ENCODE peak calls at places on chromosomes 2 and 18, in eight cellular contexts. One of them, this sample, is unnamed. For H3K4me1, the result is how much of the 10 kb centered on the place peaks cover.

GRCh38 chr2:88638743-88639142 is 11.5 kb upstream of the EIF2AK3 start:
- DNase-seq in A549: no peak
- DNase-seq in OCI-LY7: no peak
- DNase-seq in lung: no peak
- DNase-seq in transverse colon: no peak
- DNase-seq in body of pancreas: no peak
- DNase-seq in heart right ventricle: no peak
- DNase-seq in HCT116: no peak
- DNase-seq in this sample: no peak

GRCh38 chr18:22422909-22423548 is 5.3 kb upstream of the CTAGE1 start:
- DNase-seq in HCT116: no peak
- DNase-seq in body of pancreas: peak
- DNase-seq in lung: peak
- DNase-seq in heart right ventricle: peak
- DNase-seq in transverse colon: no peak
- DNase-seq in A549: no peak
- DNase-seq in OCI-LY7: no peak
- DNase-seq in this sample: no peak

GRCh38 chr2:119337749-119338148 is 28.9 kb downstream of the C2orf76 start:
- DNase-seq in transverse colon: no peak
- DNase-seq in OCI-LY7: no peak
- DNase-seq in body of pancreas: no peak
- DNase-seq in lung: no peak
- DNase-seq in A549: no peak
- DNase-seq in heart right ventricle: no peak
- DNase-seq in HCT116: no peak
- DNase-seq in this sample: no peak

GRCh38 chr2:227052879-227053278 is 111.1 kb downstream of the COL4A4 start:
- DNase-seq in A549: no peak
- DNase-seq in OCI-LY7: no peak
- DNase-seq in body of pancreas: no peak
- DNase-seq in heart right ventricle: no peak
- DNase-seq in transverse colon: no peak
- DNase-seq in lung: no peak
- DNase-seq in HCT116: no peak
- DNase-seq in this sample: no peak

GRCh38 chr2:121881038-121881437 is 125.6 kb downstream of the TSN start:
- DNase-seq in heart right ventricle: no peak
- DNase-seq in lung: no peak
- DNase-seq in transverse colon: no peak
- DNase-seq in HCT116: no peak
- DNase-seq in body of pancreas: no peak
- DNase-seq in OCI-LY7: no peak
- DNase-seq in A549: no peak
- DNase-seq in this sample: no peak

GRCh38 chr2:207624170-207625013 is 802 bp downstream of the METTL21A start:
- DNase-seq in lung: peak
- DNase-seq in transverse colon: peak
- DNase-seq in heart right ventricle: peak
- DNase-seq in body of pancreas: peak
- DNase-seq in HCT116: no peak
- DNase-seq in OCI-LY7: peak
- DNase-seq in A549: peak
- DNase-seq in this sample: no peak

GRCh38 chr2:239190921-239191885 is 209.6 kb downstream of the HDAC4 start:
- DNase-seq in HCT116: no peak
- DNase-seq in A549: no peak
- DNase-seq in transverse colon: no peak
- DNase-seq in heart right ventricle: no peak
- DNase-seq in lung: no peak
- DNase-seq in OCI-LY7: no peak
- DNase-seq in body of pancreas: peak
- DNase-seq in this sample: peak

GRCh38 chr2:196284033-196284844 is 112.9 kb upstream of the STK17B start:
- DNase-seq in lung: no peak
- DNase-seq in body of pancreas: no peak
- DNase-seq in OCI-LY7: no peak
- DNase-seq in A549: no peak
- DNase-seq in heart right ventricle: no peak
- DNase-seq in transverse colon: no peak
- DNase-seq in HCT116: no peak
- DNase-seq in this sample: no peak

GRCh38 chr2:147884796-147885195 is 40.0 kb downstream of the ACVR2A start:
- DNase-seq in body of pancreas: no peak
- DNase-seq in lung: no peak
- DNase-seq in HCT116: no peak
- DNase-seq in transverse colon: no peak
- DNase-seq in heart right ventricle: no peak
- DNase-seq in A549: no peak
- DNase-seq in OCI-LY7: no peak
- DNase-seq in this sample: no peak

GRCh38 chr2:172465417-172466334 is 38.3 kb downstream of the ITGA6 start:
- DNase-seq in transverse colon: peak
- DNase-seq in heart right ventricle: peak
- DNase-seq in body of pancreas: peak
- DNase-seq in HCT116: no peak
- DNase-seq in OCI-LY7: peak
- DNase-seq in lung: peak
- DNase-seq in A549: peak
- DNase-seq in this sample: no peak

GRCh38 chr18:11324956-11325873 is 175.8 kb upstream of the PIEZO2 start:
- DNase-seq in A549: no peak
- DNase-seq in transverse colon: no peak
- DNase-seq in body of pancreas: no peak
- DNase-seq in heart right ventricle: no peak
- DNase-seq in OCI-LY7: no peak
- DNase-seq in lung: no peak
- DNase-seq in HCT116: no peak
- DNase-seq in this sample: no peak

GRCh38 chr2:181679544-181679979 is 755 bp downstream of the NEUROD1 start:
- DNase-seq in OCI-LY7: no peak
- DNase-seq in HCT116: no peak
- DNase-seq in transverse colon: no peak
- DNase-seq in A549: no peak
- DNase-seq in lung: no peak
- DNase-seq in body of pancreas: no peak
- DNase-seq in heart right ventricle: no peak
- DNase-seq in this sample: no peak

GRCh38 chr18:58241877-58242276 is 197.9 kb downstream of the NEDD4L start:
- DNase-seq in A549: no peak
- DNase-seq in OCI-LY7: no peak
- DNase-seq in body of pancreas: peak
- DNase-seq in HCT116: no peak
- DNase-seq in heart right ventricle: no peak
- DNase-seq in lung: no peak
- DNase-seq in transverse colon: no peak
- DNase-seq in this sample: no peak

GRCh38 chr2:55048514-55048924 is 1.7 kb downstream of the RTN4 start:
- DNase-seq in A549: no peak
- DNase-seq in heart right ventricle: no peak
- DNase-seq in body of pancreas: peak
- DNase-seq in transverse colon: peak
- DNase-seq in OCI-LY7: peak
- DNase-seq in lung: peak
- DNase-seq in HCT116: peak
- DNase-seq in this sample: no peak

GRCh38 chr2:216107320-216107719 is 1.8 kb upstream of the XRCC5 start:
- DNase-seq in A549: no peak
- DNase-seq in transverse colon: no peak
- DNase-seq in heart right ventricle: no peak
- DNase-seq in OCI-LY7: no peak
- DNase-seq in HCT116: no peak
- DNase-seq in body of pancreas: no peak
- DNase-seq in lung: no peak
- DNase-seq in this sample: no peak

GRCh38 chr2:71451695-71452094 is 1.7 kb upstream of the DYSF start:
- DNase-seq in OCI-LY7: no peak
- DNase-seq in heart right ventricle: no peak
- DNase-seq in lung: no peak
- DNase-seq in A549: no peak
- DNase-seq in HCT116: no peak
- DNase-seq in body of pancreas: no peak
- DNase-seq in transverse colon: no peak
- DNase-seq in this sample: no peak

GRCh38 chr2:162138310-162138709 is 13.7 kb downstream of the GCG start:
- DNase-seq in A549: no peak
- DNase-seq in heart right ventricle: no peak
- DNase-seq in body of pancreas: no peak
- DNase-seq in lung: no peak
- DNase-seq in HCT116: no peak
- DNase-seq in transverse colon: no peak
- DNase-seq in OCI-LY7: no peak
- DNase-seq in this sample: no peak

GRCh38 chr2:186751078-186751477 is 57.2 kb downstream of the FAM171B start:
- DNase-seq in lung: no peak
- DNase-seq in HCT116: no peak
- DNase-seq in transverse colon: no peak
- DNase-seq in heart right ventricle: no peak
- DNase-seq in OCI-LY7: no peak
- DNase-seq in body of pancreas: no peak
- DNase-seq in A549: no peak
- DNase-seq in this sample: no peak

GRCh38 chr2:37623971-37624897 is 47.2 kb downstream of the CDC42EP3 start:
- DNase-seq in lung: no peak
- DNase-seq in HCT116: no peak
- DNase-seq in transverse colon: no peak
- DNase-seq in heart right ventricle: no peak
- DNase-seq in OCI-LY7: no peak
- DNase-seq in A549: no peak
- DNase-seq in body of pancreas: no peak
- DNase-seq in this sample: no peak

GRCh38 chr2:166127217-166128155 is at the start of gene SCN1A:
- DNase-seq in HCT116: peak
- DNase-seq in OCI-LY7: peak
- DNase-seq in heart right ventricle: no peak
- DNase-seq in lung: no peak
- DNase-seq in A549: peak
- DNase-seq in body of pancreas: no peak
- DNase-seq in transverse colon: no peak
- DNase-seq in this sample: no peak

GRCh38 chr2:96412307-96413066 is 76.9 kb downstream of the NCAPH start:
- DNase-seq in lung: no peak
- DNase-seq in OCI-LY7: no peak
- DNase-seq in A549: no peak
- DNase-seq in transverse colon: no peak
- DNase-seq in heart right ventricle: no peak
- DNase-seq in HCT116: no peak
- DNase-seq in body of pancreas: no peak
- DNase-seq in this sample: no peak

GRCh38 chr2:96415684-96416083 is 80.1 kb downstream of the NCAPH start:
- DNase-seq in HCT116: no peak
- DNase-seq in body of pancreas: no peak
- DNase-seq in heart right ventricle: no peak
- DNase-seq in lung: no peak
- DNase-seq in OCI-LY7: no peak
- DNase-seq in transverse colon: no peak
- DNase-seq in A549: no peak
- DNase-seq in this sample: no peak

GRCh38 chr2:96409543-96410184 is 74.1 kb downstream of the NCAPH start:
- DNase-seq in OCI-LY7: no peak
- DNase-seq in lung: no peak
- DNase-seq in HCT116: no peak
- DNase-seq in transverse colon: no peak
- DNase-seq in A549: no peak
- DNase-seq in heart right ventricle: peak
- DNase-seq in body of pancreas: peak
- DNase-seq in this sample: no peak

GRCh38 chr2:96413067-96413722 is 77.6 kb downstream of the NCAPH start:
- DNase-seq in body of pancreas: peak
- DNase-seq in OCI-LY7: no peak
- DNase-seq in lung: no peak
- DNase-seq in HCT116: no peak
- DNase-seq in heart right ventricle: no peak
- DNase-seq in transverse colon: peak
- DNase-seq in A549: no peak
- DNase-seq in this sample: no peak

DNA sequence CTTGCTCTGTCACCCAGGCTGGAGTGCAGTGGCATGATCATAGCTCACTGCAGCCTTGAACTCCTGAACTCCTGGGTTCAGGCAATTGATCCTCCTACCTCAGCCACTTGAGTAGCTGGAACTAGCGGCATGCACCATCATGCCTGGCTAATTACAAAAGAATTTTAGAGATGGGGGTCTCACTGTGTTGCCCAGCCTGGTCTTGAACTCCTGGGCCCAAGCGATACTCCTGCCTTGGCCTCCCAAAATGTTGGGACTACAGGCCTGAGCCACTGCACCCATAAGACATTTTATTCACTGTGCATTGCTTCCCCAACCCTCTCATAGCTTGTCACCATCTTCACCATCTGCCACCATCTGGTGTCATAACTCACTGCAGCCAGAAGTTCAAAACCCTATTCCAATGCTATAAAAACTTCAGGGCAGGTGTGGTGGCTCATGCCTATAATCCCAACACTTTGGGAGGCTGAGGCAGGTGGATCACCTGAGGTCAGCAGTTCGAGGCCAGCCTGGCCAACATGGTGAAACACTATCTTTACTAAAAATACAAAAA is 78.7 kb downstream of the NCAPH start:
- DNase-seq in body of pancreas: no peak
- DNase-seq in A549: no peak
- DNase-seq in HCT116: no peak
- DNase-seq in OCI-LY7: no peak
- DNase-seq in heart right ventricle: no peak
- DNase-seq in lung: no peak
- DNase-seq in transverse colon: no peak
- DNase-seq in this sample: no peak
- TF ChIP-seq CTCF in body of pancreas: no peak
- TF ChIP-seq CTCF in A549: no peak
- TF ChIP-seq CTCF in HCT116: no peak
- TF ChIP-seq CTCF in OCI-LY7: no peak
- TF ChIP-seq CTCF in heart right ventricle: no peak
- TF ChIP-seq CTCF in lung: no peak
- TF ChIP-seq CTCF in transverse colon: no peak
- TF ChIP-seq CTCF in this sample: no peak

GRCh38 chr18:13378150-13378549 is 159.6 kb downstream of the LDLRAD4 start:
- DNase-seq in heart right ventricle: no peak
- DNase-seq in transverse colon: no peak
- DNase-seq in body of pancreas: no peak
- DNase-seq in OCI-LY7: no peak
- DNase-seq in lung: no peak
- DNase-seq in HCT116: no peak
- DNase-seq in A549: no peak
- DNase-seq in this sample: no peak
- H3K4me1 ChIP-seq in heart right ventricle: half or more
- H3K4me1 ChIP-seq in transverse colon: under half
- H3K4me1 ChIP-seq in body of pancreas: under half
- H3K4me1 ChIP-seq in OCI-LY7: under half
- H3K4me1 ChIP-seq in lung: under half
- H3K4me1 ChIP-seq in HCT116: under half
- H3K4me1 ChIP-seq in A549: under half
- H3K4me1 ChIP-seq in this sample: under half

GRCh38 chr2:97718051-97718882 is 4.9 kb downstream of the ZAP70 start:
- DNase-seq in body of pancreas: no peak
- DNase-seq in heart right ventricle: no peak
- DNase-seq in lung: no peak
- DNase-seq in transverse colon: peak
- DNase-seq in HCT116: no peak
- DNase-seq in OCI-LY7: peak
- DNase-seq in A549: no peak
- DNase-seq in this sample: no peak
- H3K4me3 ChIP-seq in body of pancreas: no peak
- H3K4me3 ChIP-seq in heart right ventricle: no peak
- H3K4me3 ChIP-seq in lung: no peak
- H3K4me3 ChIP-seq in transverse colon: no peak
- H3K4me3 ChIP-seq in HCT116: no peak
- H3K4me3 ChIP-seq in OCI-LY7: peak
- H3K4me3 ChIP-seq in A549: no peak
- H3K4me3 ChIP-seq in this sample: no peak

GRCh38 chr2:50181212-50181611 is 850.7 kb downstream of the NRXN1 start:
- DNase-seq in A549: no peak
- DNase-seq in lung: no peak
- DNase-seq in OCI-LY7: no peak
- DNase-seq in transverse colon: no peak
- DNase-seq in heart right ventricle: no peak
- DNase-seq in HCT116: no peak
- DNase-seq in body of pancreas: no peak
- DNase-seq in this sample: no peak
- TF ChIP-seq CTCF in A549: no peak
- TF ChIP-seq CTCF in lung: no peak
- TF ChIP-seq CTCF in OCI-LY7: no peak
- TF ChIP-seq CTCF in transverse colon: no peak
- TF ChIP-seq CTCF in heart right ventricle: no peak
- TF ChIP-seq CTCF in HCT116: no peak
- TF ChIP-seq CTCF in body of pancreas: no peak
- TF ChIP-seq CTCF in this sample: no peak

This sample was measured in RWPE2.